ENCODE peak calls at places on chromosomes 6 and 20, in five cellular contexts. O, U, W, V and H are unnamed samples.

GRCh38 chr20:58538752-58539151 is 23.6 kb upstream of the APCDD1L start:
- DNase-seq in W (no peak), V (no peak), O (no peak), U (no peak), H (peak)

GRCh38 chr20:51220293-51220706 is 197.4 kb upstream of the KCNG1 start:
- DNase-seq in O (no peak), V (no peak), U (peak), W (no peak), H (peak)

GRCh38 chr6:139133272-139133671 is 1.6 kb upstream of the HECA start:
- DNase-seq in U (no peak), W (no peak), V (no peak), O (no peak), H (no peak)

GRCh38 chr6:32685603-32686002 is 19.1 kb upstream of the HLA-DQB1 start:
- DNase-seq in V (no peak), O (peak), W (no peak), U (no peak), H (peak)

GRCh38 chr6:75345413-75345812 is 60.8 kb upstream of the TMEM30A start:
- DNase-seq in O (no peak), U (no peak), V (no peak), W (no peak), H (no peak)

GRCh38 chr6:101178748-101179147 is 214.8 kb upstream of the GRIK2 start:
- DNase-seq in U (no peak), O (no peak), W (no peak), V (no peak), H (no peak)

GRCh38 chr20:51424270-51425041 is 118.1 kb downstream of the NFATC2 start:
- DNase-seq in U (no peak), W (no peak), O (no peak), V (no peak), H (no peak)

GRCh38 chr20:16615199-16615598 is 42.0 kb upstream of the KIF16B start:
- DNase-seq in W (no peak), V (no peak), U (no peak), O (no peak), H (no peak)

GRCh38 chr20:23928788-23929187 is 49.2 kb upstream of the CST5 start:
- DNase-seq in W (no peak), V (no peak), O (no peak), U (no peak), H (no peak)